ENCODE peak calls at places on chromosomes 13 and 19, in four cellular contexts. T is RWPE1; U is activated T-cell treated with anti-CD3 and anti-CD28 coated beads, Interleukin-2, amount 50 U/mL, for 72 hours; G is brain microvascular endothelial cell. P is an unnamed sample.

GRCh38 chr13:110306960-110307696 is at the start of the genes COL4A1 and COL4A2:
- DNase-seq in G (peak), T (peak), U (no peak), P (no peak)

GRCh38 chr19:40421468-40421778 is 4.4 kb downstream of the SERTAD1 start:
- DNase-seq in U (no peak), T (no peak), G (no peak), P (no peak)

GRCh38 chr19:42276284-42276683 is 7.2 kb downstream of the CIC start:
- DNase-seq in G (no peak), U (no peak), T (no peak), P (no peak)

GRCh38 chr19:54148158-54148557 is 10.6 kb downstream of the CNOT3 start:
- DNase-seq in G (no peak), T (no peak), U (no peak), P (no peak)

GRCh38 chr13:32837307-32837972 is 178.8 kb upstream of the KL start:
- DNase-seq in T (no peak), U (no peak), G (no peak), P (no peak)

GRCh38 chr13:46160474-46161066 is 21.4 kb downstream of the LCP1 start:
- DNase-seq in G (peak), T (peak), U (peak), P (no peak)

GRCh38 chr13:42355118-42355840 is 83.3 kb downstream of the AKAP11 start:
- DNase-seq in U (peak), G (no peak), T (no peak), P (no peak)

GRCh38 chr13:113796948-113797676 is 38.1 kb downstream of the TMEM255B start:
- DNase-seq in U (no peak), T (no peak), G (no peak), P (no peak)

GRCh38 chr19:49916839-49917733 is 11.9 kb upstream of the ATF5 start:
- DNase-seq in G (no peak), T (no peak), U (no peak), P (no peak)

GRCh38 chr13:58994778-58995177 is 1169.0 kb downstream of the DIAPH3 start:
- DNase-seq in G (no peak), T (no peak), U (no peak), P (no peak)

GRCh38 chr19:16376649-16377048 is 52.0 kb downstream of the KLF2 start:
- DNase-seq in U (peak), G (no peak), T (peak), P (no peak)

GRCh38 chr13:49637989-49638388 is 9.7 kb downstream of the ARL11 start:
- DNase-seq in G (no peak), U (no peak), T (no peak), P (no peak)

GRCh38 chr13:75860935-75861334 is 224.8 kb downstream of the LMO7 start:
- DNase-seq in T (no peak), U (no peak), G (no peak), P (no peak)

GRCh38 chr19:55385749-55386514 is at the start of gene RPL28:
- DNase-seq in T (peak), U (peak), G (peak), P (peak)

GRCh38 chr19:1397838-1398237 is 3.5 kb downstream of the GAMT start:
- DNase-seq in G (no peak), U (no peak), T (no peak), P (no peak)